ENCODE peak calls at places on chromosomes 16 and 17, in four cellular contexts. Y is sigmoid colon, C is upper lobe of left lung, E is ovary. W is an unnamed sample.

GRCh38 chr16:65118866-65119265 is 3.0 kb downstream of the CDH11 start:
- DNase-seq in C (no peak), E (no peak), Y (no peak), W (no peak)

GRCh38 chr16:70730016-70730415 is 44.2 kb upstream of the MTSS2 start:
- DNase-seq in C (no peak), Y (no peak), E (no peak), W (no peak)

GRCh38 chr16:6690741-6691140 is 641.9 kb upstream of the RBFOX1 start:
- DNase-seq in C (no peak), Y (no peak), E (no peak), W (no peak)

GRCh38 chr17:79461041-79461440 is 149.8 kb downstream of the RBFOX3 start:
- DNase-seq in C (no peak), E (no peak), Y (no peak), W (peak)

GRCh38 chr17:44005865-44006580 is 1.6 kb downstream of the NAGS start:
- DNase-seq in C (peak), Y (no peak), E (no peak), W (no peak)

GRCh38 chr17:75490953-75491649 is 24.2 kb downstream of the CASKIN2 start:
- DNase-seq in C (no peak), Y (no peak), E (no peak), W (no peak)

GRCh38 chr17:76897023-76897422 is 28.8 kb downstream of the MGAT5B start:
- DNase-seq in C (no peak), Y (no peak), E (no peak), W (no peak)

GRCh38 chr17:73163043-73163442 is 1.8 kb upstream of the SSTR2 start:
- DNase-seq in Y (no peak), E (no peak), C (no peak), W (no peak)

GRCh38 chr16:3158498-3159314 is 23.9 kb downstream of the ZNF213 start:
- DNase-seq in E (peak), Y (peak), C (peak), W (peak)

GRCh38 chr16:69564845-69565610 is 738 bp upstream of the NFAT5 start:
- DNase-seq in Y (no peak), C (no peak), E (no peak), W (no peak)

GRCh38 chr17:31052187-31052889 is 42.4 kb upstream of the NF1 start:
- DNase-seq in Y (peak), E (peak), C (peak), W (peak)

GRCh38 chr17:44607836-44608690 is 48.2 kb upstream of the MEIOC start:
- DNase-seq in E (no peak), C (no peak), Y (no peak), W (no peak)

GRCh38 chr17:56672195-56672594 is 78.7 kb downstream of the NOG start:
- DNase-seq in Y (no peak), E (no peak), C (no peak), W (no peak)

GRCh38 chr17:78716814-78717393 is 65.2 kb downstream of the CYTH1 start:
- DNase-seq in Y (peak), E (peak), C (peak), W (peak)

GRCh38 chr17:64133546-64134215 is 3.7 kb upstream of the ERN1 start:
- DNase-seq in E (no peak), C (peak), Y (no peak), W (peak)

GRCh38 chr17:71842991-71843390 is 277.8 kb upstream of the SOX9 start:
- DNase-seq in E (no peak), Y (no peak), C (no peak), W (no peak)

GRCh38 chr17:81459224-81459623 is 53.4 kb downstream of the ACTG1 start:
- DNase-seq in E (no peak), C (no peak), Y (no peak), W (no peak)
- TF ChIP-seq POLR2A in E (no peak), C (no peak), Y (no peak), W (no peak)

DNA sequence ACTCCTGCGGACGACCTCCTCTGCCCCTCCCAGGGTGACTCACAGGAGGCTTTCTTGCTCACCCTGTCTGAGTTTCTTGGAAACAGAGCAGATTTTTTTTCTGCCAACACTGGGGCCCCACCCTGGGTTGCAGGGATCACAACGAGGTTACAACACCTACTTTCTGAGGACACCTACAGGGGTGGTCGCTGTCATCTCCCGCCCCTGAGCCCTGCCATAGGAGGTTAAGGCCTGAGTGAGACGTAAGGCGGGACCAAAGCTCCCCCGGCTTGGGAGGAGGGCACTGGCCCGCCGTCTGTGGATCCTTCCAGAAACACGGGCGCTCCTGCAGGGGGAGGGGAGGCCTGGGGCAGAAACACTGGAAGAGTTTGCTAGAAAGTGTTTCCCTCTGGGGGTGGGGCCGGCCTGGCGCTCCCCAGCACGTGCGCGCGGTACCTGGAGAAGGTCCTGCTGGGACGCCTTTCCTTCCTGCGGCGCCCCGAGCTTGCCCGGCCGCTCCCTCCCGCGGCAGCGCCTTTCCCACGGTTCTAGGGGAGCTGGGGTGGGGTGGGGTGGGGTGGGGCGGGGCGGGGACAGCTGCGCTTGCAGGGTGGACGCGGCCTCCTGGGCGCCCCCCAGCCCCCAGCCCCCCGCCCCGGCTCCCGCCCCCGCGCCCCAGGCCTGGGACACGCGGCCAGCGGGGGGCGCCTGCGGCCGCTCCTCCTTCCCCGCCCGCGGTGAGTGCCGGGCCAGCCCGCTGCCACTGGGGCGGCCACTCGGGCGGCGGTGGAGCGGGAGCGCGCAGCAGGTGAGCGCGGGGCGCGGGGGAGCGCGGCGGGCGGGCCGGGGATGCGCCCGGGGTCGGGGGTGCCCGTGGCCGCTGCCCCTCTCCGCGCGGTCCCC is 20.7 kb upstream of the ADCY7 start:
- DNase-seq in Y (no peak), C (peak), E (peak), W (peak)
- TF ChIP-seq POLR2A in Y (no peak), C (peak), E (no peak), W (no peak)

DNA sequence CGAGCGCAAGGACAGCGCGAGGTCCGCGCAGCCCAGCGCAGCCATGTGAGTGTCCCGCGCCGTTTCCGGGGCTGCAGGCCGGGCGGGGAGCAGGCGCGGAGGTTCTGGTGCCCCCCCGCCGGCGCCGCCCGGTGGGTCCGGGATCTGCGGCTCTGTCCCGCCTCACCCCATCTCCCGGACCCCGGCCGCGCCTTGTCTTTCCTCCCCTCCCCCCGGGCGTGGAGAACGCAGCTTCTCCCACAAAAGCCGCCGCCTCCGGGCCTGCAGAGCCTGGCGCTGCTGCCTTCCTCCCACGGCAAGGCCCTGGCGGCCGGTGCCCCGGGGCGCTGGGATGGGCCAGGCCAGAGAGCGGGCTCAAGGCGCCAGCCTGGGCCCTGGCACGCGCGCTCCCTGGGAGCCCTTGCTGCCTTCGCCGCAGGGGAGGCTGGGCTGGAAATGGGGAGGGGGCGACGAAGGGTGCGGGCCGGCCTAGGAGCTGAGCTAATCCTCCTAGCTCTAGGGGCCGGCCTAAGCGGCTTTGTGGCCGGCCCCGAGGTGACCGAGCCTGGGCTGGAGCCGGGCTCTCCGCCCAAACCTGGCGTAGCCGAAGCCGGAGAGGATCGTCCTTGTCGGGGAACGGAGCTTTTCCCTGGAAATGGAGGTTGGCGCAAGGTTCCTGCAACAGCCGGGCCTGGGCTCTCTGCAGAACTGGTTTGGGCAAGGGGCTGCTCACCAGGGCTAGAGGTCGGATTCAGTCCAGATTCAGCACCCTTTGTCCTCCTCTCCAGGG is 425 bp downstream of the RIPOR1 start:
- DNase-seq in C (peak), Y (no peak), E (peak), W (no peak)
- TF ChIP-seq POLR2A in C (peak), Y (no peak), E (peak), W (peak)

GRCh38 chr16:58249780-58250478 is 44.9 kb downstream of the PRSS54 start:
- DNase-seq in E (peak), Y (peak), C (peak), W (peak)
- TF ChIP-seq POLR2A in E (no peak), Y (no peak), C (peak), W (peak)

GRCh38 chr17:17816831-17817551 is 19.8 kb downstream of the SREBF1 start:
- DNase-seq in E (no peak), Y (no peak), C (no peak), W (no peak)

GRCh38 chr17:17815062-17815406 is 21.8 kb downstream of the SREBF1 start:
- DNase-seq in Y (no peak), C (no peak), E (no peak), W (no peak)

GRCh38 chr17:17815436-17816200 is 21.2 kb downstream of the SREBF1 start:
- DNase-seq in C (no peak), Y (no peak), E (no peak), W (no peak)

GRCh38 chr17:17817552-17817947 is 19.2 kb downstream of the SREBF1 start:
- DNase-seq in Y (no peak), C (no peak), E (no peak), W (no peak)

DNA sequence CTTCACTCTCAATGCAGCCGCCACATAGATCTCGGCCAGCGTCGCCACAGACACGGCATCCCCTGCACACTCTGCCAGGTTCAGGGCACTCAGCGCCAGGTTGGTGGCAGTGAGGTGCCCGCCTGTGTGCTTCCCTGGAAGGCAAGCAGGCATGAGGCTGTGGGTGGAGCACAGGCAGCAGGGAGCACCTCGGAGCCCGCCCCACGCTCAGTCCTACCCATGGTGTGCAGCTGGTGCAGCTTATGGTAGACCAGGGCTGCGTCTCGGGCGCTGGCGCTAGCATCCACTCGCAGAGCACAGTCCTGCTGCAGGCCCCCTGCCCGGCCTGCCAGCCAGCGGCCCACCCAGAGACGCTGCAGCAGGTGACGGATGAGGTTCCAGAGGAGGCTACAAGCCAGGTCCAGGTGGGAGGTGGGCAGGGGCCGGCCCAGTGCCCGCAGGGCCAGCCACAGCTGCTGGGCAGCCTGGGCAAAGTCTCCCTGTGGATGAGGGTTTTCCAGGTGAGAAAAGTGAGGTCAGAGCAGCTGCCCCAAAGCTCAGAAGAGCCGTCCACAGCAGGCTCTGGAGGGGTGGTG is 20.5 kb downstream of the SREBF1 start:
- DNase-seq in E (no peak), C (no peak), Y (no peak), W (no peak)
- TF ChIP-seq POLR2A in E (no peak), C (no peak), Y (no peak), W (no peak)

DNA sequence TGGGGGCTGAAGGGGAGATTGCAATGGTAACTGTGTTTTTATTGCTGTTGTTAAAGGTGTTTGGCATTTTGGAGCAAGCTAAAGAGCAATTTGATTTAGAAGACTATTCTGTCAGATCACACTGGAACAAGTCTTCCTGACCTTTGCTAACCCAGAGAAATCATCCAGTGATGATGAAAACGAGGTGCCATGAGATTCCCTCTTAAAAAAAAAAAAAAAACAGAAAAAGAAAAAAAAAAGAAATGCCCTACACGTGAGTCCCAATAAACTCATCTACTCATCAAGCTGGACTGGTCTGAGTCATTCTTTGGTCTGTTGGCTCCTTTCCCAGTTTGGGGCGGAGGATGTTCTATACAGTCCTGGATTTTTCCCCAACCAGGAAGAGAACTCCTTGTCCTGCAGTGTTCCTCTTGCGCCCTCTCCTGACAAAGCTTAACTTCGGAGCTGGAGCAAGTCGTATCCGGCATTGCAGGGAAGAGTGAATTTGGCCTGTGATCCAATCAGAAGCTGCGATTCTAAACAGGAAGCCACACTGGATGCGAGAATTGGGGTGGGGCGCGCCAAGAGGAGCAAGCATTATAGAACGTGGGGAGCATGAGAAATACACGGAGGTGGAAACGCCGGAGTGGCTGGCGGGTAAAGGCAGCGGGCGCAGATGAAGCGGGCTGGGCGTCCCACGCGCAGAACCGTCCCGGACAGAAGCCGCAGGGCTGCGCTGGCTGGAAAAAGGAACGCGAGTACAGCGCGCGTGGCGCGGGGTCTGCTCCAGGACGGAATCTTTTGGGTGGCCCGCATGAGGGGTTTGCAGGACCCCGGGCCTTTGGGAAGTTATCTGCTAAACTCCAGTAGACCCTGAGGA is 22.4 kb upstream of the CRYM start:
- DNase-seq in Y (peak), E (peak), C (peak), W (peak)
- TF ChIP-seq POLR2A in Y (no peak), E (no peak), C (peak), W (peak)

DNA sequence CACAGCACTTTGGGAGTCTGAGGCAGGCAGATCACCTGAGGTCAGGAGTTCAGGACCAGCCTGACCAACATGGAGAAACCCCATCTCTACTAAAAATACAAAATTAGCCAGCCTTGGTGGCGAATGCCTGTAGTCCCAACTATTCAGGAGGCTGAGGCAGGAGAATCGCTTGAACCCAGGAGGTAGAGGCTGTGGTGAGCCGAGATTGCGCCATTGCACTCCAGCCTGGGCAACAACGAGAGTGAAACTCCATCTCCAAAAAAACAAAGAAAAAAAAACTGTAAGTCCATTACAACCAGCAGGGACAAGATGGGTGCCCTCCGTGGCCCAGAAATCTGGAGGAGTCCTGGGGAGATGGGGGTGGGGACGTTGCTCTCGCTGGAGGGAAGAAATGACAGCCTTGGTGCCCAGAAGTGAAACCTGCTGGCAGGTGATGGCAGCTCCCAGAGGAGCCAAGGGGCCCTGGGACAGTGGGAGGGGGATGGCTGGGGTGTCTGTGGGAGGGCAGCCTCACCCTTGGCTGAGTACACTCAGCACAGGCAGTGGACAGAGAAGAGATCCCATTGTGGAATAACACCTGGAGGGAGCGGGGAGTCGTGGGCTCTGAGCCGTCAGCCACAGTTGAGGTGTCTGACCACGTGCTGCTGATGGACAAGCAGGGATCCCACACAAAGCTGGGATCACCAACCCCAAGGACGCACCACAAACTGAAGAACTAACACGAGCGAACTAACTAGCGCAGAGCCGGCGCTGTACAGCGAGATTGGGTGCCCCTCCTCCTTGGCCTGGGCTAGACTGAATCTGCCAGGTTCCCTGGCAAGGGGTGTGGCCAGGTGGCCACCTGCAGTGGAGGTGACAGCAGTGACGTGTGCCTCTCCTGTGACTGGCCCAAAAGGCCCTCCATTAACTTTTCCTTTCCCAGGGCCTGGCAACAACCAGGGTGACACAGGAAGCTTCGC is 46.9 kb upstream of the BAHCC1 start:
- DNase-seq in C (peak), E (no peak), Y (peak), W (no peak)
- TF ChIP-seq POLR2A in C (peak), E (no peak), Y (no peak), W (no peak)

DNA sequence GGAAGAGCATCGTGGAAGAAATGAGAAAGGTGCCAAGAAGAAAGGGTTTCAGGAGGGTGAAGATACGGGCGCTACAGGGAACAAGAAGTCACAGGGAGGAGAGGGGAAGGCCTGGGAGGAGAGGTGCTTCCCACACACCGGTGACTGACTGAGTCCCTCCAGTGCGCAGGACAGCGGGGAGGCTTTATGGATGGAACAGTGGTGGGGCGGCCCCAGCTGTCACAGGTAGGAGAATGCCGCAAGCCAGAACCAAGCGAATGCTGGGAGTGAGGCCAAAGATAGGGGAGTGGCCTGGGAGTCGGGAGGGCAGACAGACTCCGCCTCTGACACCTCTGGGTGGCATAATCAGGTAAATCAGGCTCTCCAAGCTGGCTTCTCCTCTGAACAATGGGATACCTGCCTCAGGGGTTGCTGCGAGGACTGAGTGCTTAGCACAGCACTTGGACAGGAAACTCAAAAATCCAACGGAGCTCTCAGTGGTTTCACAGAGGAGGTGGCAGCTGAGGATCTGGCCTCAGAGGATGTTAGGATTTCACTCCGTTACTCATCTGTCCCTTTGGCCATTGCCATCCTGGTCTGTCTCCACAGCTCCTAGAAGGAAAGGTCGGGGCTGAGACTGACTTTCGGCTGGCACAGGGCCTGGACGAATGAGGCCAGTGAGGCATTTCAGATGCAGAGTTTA is 760 bp upstream of the CNP start:
- DNase-seq in Y (peak), E (peak), C (peak), W (no peak)
- TF ChIP-seq POLR2A in Y (no peak), E (no peak), C (no peak), W (no peak)

GRCh38 chr17:40175928-40176327 is 1.3 kb upstream of the RAPGEFL1 start:
- DNase-seq in Y (no peak), C (no peak), E (no peak), W (no peak)

GRCh38 chr17:40176409-40177110 is 710 bp upstream of the RAPGEFL1 start:
- DNase-seq in E (no peak), C (peak), Y (no peak), W (no peak)

GRCh38 chr17:40178660-40179059 is 1.4 kb downstream of the RAPGEFL1 start:
- DNase-seq in E (no peak), C (no peak), Y (no peak), W (no peak)

GRCh38 chr17:40178021-40178601 is 841 bp downstream of the RAPGEFL1 start:
- DNase-seq in Y (no peak), E (no peak), C (no peak), W (no peak)

GRCh38 chr17:40177275-40177874 is at the start of gene RAPGEFL1:
- DNase-seq in C (peak), E (peak), Y (peak), W (no peak)
- TF ChIP-seq POLR2A in C (peak), E (no peak), Y (no peak), W (no peak)

GRCh38 chr16:85688586-85689284 is at the start of gene GINS2:
- DNase-seq in C (peak), Y (peak), E (peak), W (peak)
- TF ChIP-seq POLR2A in C (no peak), Y (no peak), E (no peak), W (peak)